ENCODE peak calls at places on chromosomes 16 and 17, in nine cellular contexts. M, B, C, Y, P, I, A, D and E are unnamed samples.
A peak's percentile ranks its signal among the peaks of the same experiment; 100 is the strongest.

GRCh38 chr17:4940625-4941021 is 555 bp downstream of the RNF167 start:
- DNase-seq in M (peak; percentile 18), B (peak; percentile 86), C (no peak), Y (peak; percentile 54), P (no peak), I (no peak), A (no peak), D (peak; percentile 33), E (no peak)

GRCh38 chr17:50689251-50689650 is 18.5 kb downstream of the ANKRD40 start:
- DNase-seq in M (peak; percentile 47), B (no peak), C (no peak), Y (no peak), P (no peak), I (no peak), A (no peak), D (no peak), E (no peak)

GRCh38 chr17:72422505-72423285 is 301.9 kb downstream of the SOX9 start:
- DNase-seq in M (peak; percentile 40), B (peak; percentile 88), C (no peak), Y (no peak), P (peak; percentile 37), I (peak; percentile 95), A (no peak), D (peak; percentile 40), E (no peak)

GRCh38 chr16:73847090-73847489 is 449.5 kb upstream of the PSMD7 start:
- DNase-seq in M (no peak), B (peak; percentile 47), C (no peak), Y (no peak), P (no peak), I (no peak), A (no peak), D (no peak), E (no peak)

GRCh38 chr17:17467021-17467420 is 9.8 kb upstream of the MED9 start:
- DNase-seq in M (no peak), B (no peak), C (no peak), Y (no peak), P (no peak), I (no peak), A (no peak), D (no peak), E (no peak)

GRCh38 chr17:10226930-10227695 is 28.7 kb upstream of the GAS7 start:
- DNase-seq in M (peak; percentile 8), B (peak; percentile 62), C (peak; percentile 37), Y (peak; percentile 57), P (peak; percentile 58), I (peak; percentile 23), A (peak; percentile 67), D (peak; percentile 53), E (no peak)

GRCh38 chr17:2259769-2260536 is 43.6 kb downstream of the SMG6 start:
- DNase-seq in M (no peak), B (peak; percentile 76), C (no peak), Y (peak; percentile 59), P (no peak), I (no peak), A (no peak), D (no peak), E (no peak)

GRCh38 chr16:50196736-50197135 is 43.6 kb downstream of the TENT4B start:
- DNase-seq in M (no peak), B (no peak), C (no peak), Y (peak; percentile 16), P (no peak), I (no peak), A (no peak), D (no peak), E (no peak)

DNA sequence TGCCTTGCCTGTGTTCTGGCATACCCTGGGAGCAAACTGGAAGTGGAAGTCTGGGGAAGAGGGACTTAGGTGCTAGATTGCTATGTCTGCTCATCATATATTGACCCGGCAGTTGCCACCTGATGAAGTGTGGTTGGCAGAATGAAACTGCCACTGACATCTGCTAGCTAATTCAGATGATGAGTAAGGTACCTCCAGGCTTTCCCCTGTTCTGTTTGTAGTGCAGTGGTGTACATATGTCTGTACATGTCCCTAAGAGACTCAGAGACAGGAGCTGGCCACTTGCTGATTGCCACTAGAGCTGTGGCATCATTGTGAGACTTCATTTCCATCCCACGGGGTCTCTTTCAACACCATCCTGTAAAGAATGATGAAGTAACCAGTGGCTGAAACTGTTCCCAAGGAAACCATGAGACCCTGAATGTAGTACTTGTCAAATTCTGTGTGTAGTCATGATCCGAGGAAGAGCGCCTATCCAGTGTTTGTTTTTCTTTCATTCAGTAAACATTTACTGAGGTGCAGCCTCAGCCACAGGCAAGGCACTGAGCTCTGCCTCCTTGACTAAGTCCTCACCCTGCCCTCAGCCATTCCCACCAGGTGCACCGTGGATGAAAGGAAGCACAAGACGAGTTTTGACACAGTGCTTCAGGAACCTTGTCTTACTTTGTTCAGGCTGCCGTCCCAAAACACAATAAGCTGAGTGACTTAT is 13.2 kb downstream of the CLUAP1 start:
- DNase-seq in M (no peak), B (peak; percentile 23), C (no peak), Y (no peak), P (no peak), I (no peak), A (no peak), D (no peak), E (no peak)
- H3K4me1 ChIP-seq in M (no peaks in the 10 kb centered on the region), B (no peaks in the 10 kb centered on the region), C (no peaks in the 10 kb centered on the region), Y (peaks cover 27% of the 10 kb centered on the region), P (no peaks in the 10 kb centered on the region), I (no peaks in the 10 kb centered on the region), A (no peaks in the 10 kb centered on the region), D (no peaks in the 10 kb centered on the region), E (no peaks in the 10 kb centered on the region)

DNA sequence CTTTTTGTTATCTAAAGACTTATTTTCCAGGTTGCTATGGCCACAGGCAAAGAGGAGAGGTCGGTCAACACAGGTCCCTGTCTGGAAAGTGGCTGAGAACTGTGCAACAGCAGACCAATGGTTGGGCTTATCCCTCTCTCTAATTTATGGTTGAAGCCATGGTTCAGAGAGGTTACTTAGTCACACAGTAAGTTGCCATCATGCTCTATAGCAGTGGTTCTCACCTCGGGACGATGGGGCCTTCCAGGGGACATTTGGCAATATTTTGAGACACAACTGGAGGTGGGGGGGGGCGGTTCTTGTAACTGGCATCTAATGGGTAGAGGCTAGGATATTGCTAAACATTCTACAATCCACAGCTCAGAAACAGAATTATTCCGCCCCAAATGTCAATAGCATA is 842 bp upstream of the LDAF1 start:
- DNase-seq in M (no peak), B (no peak), C (no peak), Y (no peak), P (no peak), I (no peak), A (no peak), D (no peak), E (no peak)
- H3K4me3 ChIP-seq in M (no peak overlapping the region), B (no peak overlapping the region), C (no peak overlapping the region), Y (peak overlapping the region; percentile 76), P (no peak overlapping the region), I (no peak overlapping the region), A (peak overlapping the region; percentile 86), D (peak overlapping the region; percentile 85), E (no peak overlapping the region)

GRCh38 chr16:56985288-56985961 is 3.9 kb upstream of the NLRC5 start:
- DNase-seq in M (peak; percentile 32), B (peak; percentile 87), C (no peak), Y (no peak), P (peak; percentile 62), I (peak; percentile 62), A (peak; percentile 58), D (peak; percentile 56), E (no peak)
- H3K4me1 ChIP-seq in M (peaks cover 27% of the 10 kb centered on the region), B (peaks cover 47% of the 10 kb centered on the region), C (peaks cover 9% of the 10 kb centered on the region), Y (peaks cover 85% of the 10 kb centered on the region), P (peaks cover 63% of the 10 kb centered on the region), I (peaks cover 29% of the 10 kb centered on the region), A (peaks cover 41% of the 10 kb centered on the region), D (peaks cover 9% of the 10 kb centered on the region), E (peaks cover 12% of the 10 kb centered on the region)

GRCh38 chr16:4390266-4391260 is 18.9 kb downstream of the VASN start:
- DNase-seq in M (no peak), B (no peak), C (no peak), Y (no peak), P (no peak), I (no peak), A (no peak), D (no peak), E (no peak)

GRCh38 chr16:4392382-4393242 is 21.0 kb downstream of the VASN start:
- DNase-seq in M (peak; percentile 73), B (no peak), C (no peak), Y (no peak), P (peak; percentile 27), I (no peak), A (peak; percentile 47), D (no peak), E (no peak)

GRCh38 chr16:4391635-4392381 is 20.2 kb downstream of the VASN start:
- DNase-seq in M (no peak), B (no peak), C (no peak), Y (peak; percentile 19), P (no peak), I (no peak), A (no peak), D (no peak), E (no peak)

GRCh38 chr16:4395055-4395726 is 21.2 kb downstream of the CORO7 start:
- DNase-seq in M (no peak), B (no peak), C (no peak), Y (no peak), P (no peak), I (no peak), A (no peak), D (no peak), E (no peak)

DNA sequence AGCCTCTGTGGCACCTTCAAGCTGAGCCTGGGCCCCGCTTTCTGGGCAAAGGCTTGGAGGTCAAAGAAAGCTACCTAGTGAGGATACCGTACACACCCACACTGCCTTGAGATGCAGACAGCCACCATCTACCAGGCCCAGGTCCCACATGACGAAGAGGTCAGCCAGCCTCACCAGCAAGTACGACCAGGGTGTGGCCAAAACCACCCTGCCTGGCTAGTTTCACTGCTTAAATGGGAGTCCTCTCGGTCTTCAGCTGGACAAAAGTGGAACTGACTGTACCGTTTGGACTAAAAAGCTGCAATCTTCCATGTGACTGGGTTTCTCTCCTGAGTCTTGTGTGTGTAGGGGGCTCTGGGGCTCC is 21.6 kb downstream of the VASN start:
- DNase-seq in M (peak; percentile 65), B (no peak), C (no peak), Y (no peak), P (no peak), I (no peak), A (peak; percentile 67), D (no peak), E (no peak)
- H3K4me3 ChIP-seq in M (no peak overlapping the region), B (no peak overlapping the region), C (no peak overlapping the region), Y (no peak overlapping the region), P (no peak overlapping the region), I (no peak overlapping the region), A (no peak overlapping the region), D (no peak overlapping the region), E (no peak overlapping the region)